ENCODE peak calls at places on chromosomes 16 and 17, in four cellular contexts. Q is tibial artery; D is H1; J is CD8-positive, alpha-beta memory T cell. W is an unnamed sample.
A peak's percentile ranks its signal among the peaks of the same experiment; 100 is the strongest.

GRCh38 chr17:35795007-35795870 is at the start of gene MMP28:
- DNase-seq in Q (no peak), D (no peak), J (peak; percentile 13), W (peak; percentile 69)

GRCh38 chr17:78230996-78231931 is at the start of gene TMEM235:
- DNase-seq in Q (no peak), D (no peak), J (no peak), W (no peak)

GRCh38 chr16:86680137-86680536 is 101.8 kb downstream of the FOXL1 start:
- DNase-seq in Q (no peak), D (no peak), J (no peak), W (no peak)

GRCh38 chr17:78124081-78124835 is 4.3 kb downstream of the TMC6 start:
- DNase-seq in Q (no peak), D (no peak), J (no peak), W (no peak)

GRCh38 chr17:1617620-1618174 is 10.9 kb downstream of the SLC43A2 start:
- DNase-seq in Q (no peak), D (no peak), J (no peak), W (no peak)

GRCh38 chr17:72477529-72477928 is 356.7 kb downstream of the SOX9 start:
- DNase-seq in Q (no peak), D (no peak), J (no peak), W (no peak)

GRCh38 chr17:19939993-19940721 is 37.5 kb downstream of the AKAP10 start:
- DNase-seq in Q (no peak), D (no peak), J (no peak), W (no peak)

GRCh38 chr16:79316004-79316458 is 284.5 kb downstream of the MAF start:
- DNase-seq in Q (no peak), D (no peak), J (no peak), W (no peak)

GRCh38 chr17:79843475-79843916 is 4.3 kb upstream of the CBX4 start:
- DNase-seq in Q (no peak), D (no peak), J (no peak), W (no peak)

GRCh38 chr16:11174141-11174540 is 81.9 kb downstream of the SOCS1 start:
- DNase-seq in Q (no peak), D (no peak), J (no peak), W (no peak)

GRCh38 chr17:45347451-45347850 is 30.6 kb upstream of the MAP3K14 start:
- DNase-seq in Q (no peak), D (no peak), J (no peak), W (no peak)

GRCh38 chr17:64920026-64920418 is 744 bp upstream of the LRRC37A3 start:
- DNase-seq in Q (no peak), D (no peak), J (no peak), W (no peak)

GRCh38 chr17:73983623-73984410 is 219.7 kb upstream of the RPL38 start:
- DNase-seq in Q (no peak), D (no peak), J (no peak), W (no peak)

GRCh38 chr16:85386467-85387170 is 226.5 kb upstream of the GSE1 start:
- DNase-seq in Q (peak; percentile 58), D (no peak), J (no peak), W (no peak)

GRCh38 chr17:66540131-66540781 is 237.8 kb downstream of the PRKCA start:
- DNase-seq in Q (no peak), D (no peak), J (no peak), W (peak; percentile 69)
- H3K4me3 ChIP-seq in Q (no peak overlapping the region), D (peak overlapping the region; percentile 7), J (no peak overlapping the region), W (no peak overlapping the region)

GRCh38 chr16:77724174-77724573 is 1.9 kb downstream of the NUDT7 start:
- DNase-seq in Q (no peak), D (no peak), J (no peak), W (no peak)

GRCh38 chr16:77722315-77723107 is at the start of gene NUDT7:
- DNase-seq in Q (peak; percentile 99), D (peak; percentile 96), J (peak; percentile 90), W (peak; percentile 99)

GRCh38 chr16:77723108-77723514 is 797 bp downstream of the NUDT7 start:
- DNase-seq in Q (peak; percentile 73), D (no peak), J (peak; percentile 2), W (peak; percentile 42)

GRCh38 chr16:77721752-77722314 is 481 bp upstream of the NUDT7 start:
- DNase-seq in Q (no peak), D (no peak), J (no peak), W (no peak)
- H3K4me3 ChIP-seq in Q (peak overlapping the region; percentile 75), D (no peak overlapping the region), J (peak overlapping the region; percentile 92), W (no peak overlapping the region)

DNA sequence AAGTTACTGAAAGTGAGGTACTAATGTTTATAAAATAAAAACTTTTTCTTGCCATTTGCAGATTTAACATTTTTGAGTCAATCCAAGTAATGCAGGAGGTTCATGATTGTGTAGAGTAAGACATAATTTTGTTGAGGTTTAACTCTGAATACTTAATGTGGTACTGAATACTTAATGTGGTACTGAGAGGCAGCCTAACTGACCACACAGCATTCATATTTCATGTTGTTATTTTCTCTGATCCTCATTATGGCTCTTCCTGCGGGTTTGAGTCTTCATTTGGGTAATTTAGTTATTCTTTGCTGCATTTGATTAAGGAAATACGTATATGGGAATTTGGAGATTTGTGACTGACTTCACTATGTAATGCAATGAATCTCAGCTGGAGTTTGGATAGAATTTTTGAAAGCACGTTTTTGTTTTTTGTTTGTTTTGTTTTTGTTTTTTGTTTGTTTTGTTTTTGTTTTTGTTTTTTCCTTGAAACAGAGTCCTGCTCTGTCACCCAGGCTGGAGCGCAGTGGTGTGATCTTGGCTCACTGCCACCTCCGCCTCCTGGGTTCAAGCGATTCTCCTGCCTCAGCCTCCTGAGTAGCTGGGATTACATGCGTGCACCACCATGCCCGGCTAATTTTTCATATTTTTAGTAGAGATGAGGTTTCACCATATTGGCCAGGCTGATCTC is 3.8 kb downstream of the SF3B3 start:
- DNase-seq in Q (no peak), D (no peak), J (no peak), W (no peak)
- H3K4me3 ChIP-seq in Q (no peak overlapping the region), D (no peak overlapping the region), J (no peak overlapping the region), W (no peak overlapping the region)

DNA sequence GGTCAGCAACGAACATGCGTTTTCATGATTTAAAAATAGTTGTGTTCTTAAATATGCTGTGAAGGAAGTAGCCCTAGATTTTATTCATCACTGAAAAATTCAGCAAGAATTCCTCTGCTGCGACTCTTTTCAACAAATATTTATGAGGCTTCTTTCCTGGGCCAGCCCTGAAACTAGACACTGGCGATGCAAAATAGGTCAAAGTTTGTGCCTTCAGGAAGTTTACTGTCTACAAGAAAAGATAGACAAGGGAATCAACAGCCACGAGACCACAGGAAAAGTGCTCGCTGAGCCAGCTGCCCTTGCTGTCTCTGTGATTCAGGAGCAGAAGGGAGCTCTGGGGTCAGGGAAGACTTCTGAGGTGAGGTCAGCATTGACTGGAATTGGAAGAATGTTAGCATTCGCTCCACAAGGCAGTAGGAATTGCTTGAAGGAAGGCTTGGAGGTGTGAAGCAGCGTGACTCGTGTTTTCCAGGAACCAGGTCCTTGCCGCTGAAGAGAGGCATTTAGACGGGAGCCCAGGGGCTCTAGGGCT is 1.9 kb upstream of the RPL26 start:
- DNase-seq in Q (peak; percentile 38), D (peak; percentile 58), J (no peak), W (no peak)
- H3K4me3 ChIP-seq in Q (no peak overlapping the region), D (no peak overlapping the region), J (no peak overlapping the region), W (no peak overlapping the region)

GRCh38 chr16:62794724-62795123 is 758.5 kb upstream of the CDH8 start:
- DNase-seq in Q (no peak), D (no peak), J (no peak), W (no peak)
- H3K4me3 ChIP-seq in Q (no peak overlapping the region), D (no peak overlapping the region), J (no peak overlapping the region), W (no peak overlapping the region)

GRCh38 chr17:43774304-43775250 is 4.2 kb downstream of the DUSP3 start:
- DNase-seq in Q (no peak), D (no peak), J (no peak), W (no peak)

GRCh38 chr17:43771463-43771862 is 7.3 kb downstream of the DUSP3 start:
- DNase-seq in Q (no peak), D (no peak), J (no peak), W (no peak)

GRCh38 chr17:43769859-43770258 is 8.9 kb downstream of the DUSP3 start:
- DNase-seq in Q (no peak), D (no peak), J (no peak), W (peak; percentile 35)

GRCh38 chr17:43769426-43769825 is 9.4 kb downstream of the DUSP3 start:
- DNase-seq in Q (no peak), D (no peak), J (no peak), W (no peak)

DNA sequence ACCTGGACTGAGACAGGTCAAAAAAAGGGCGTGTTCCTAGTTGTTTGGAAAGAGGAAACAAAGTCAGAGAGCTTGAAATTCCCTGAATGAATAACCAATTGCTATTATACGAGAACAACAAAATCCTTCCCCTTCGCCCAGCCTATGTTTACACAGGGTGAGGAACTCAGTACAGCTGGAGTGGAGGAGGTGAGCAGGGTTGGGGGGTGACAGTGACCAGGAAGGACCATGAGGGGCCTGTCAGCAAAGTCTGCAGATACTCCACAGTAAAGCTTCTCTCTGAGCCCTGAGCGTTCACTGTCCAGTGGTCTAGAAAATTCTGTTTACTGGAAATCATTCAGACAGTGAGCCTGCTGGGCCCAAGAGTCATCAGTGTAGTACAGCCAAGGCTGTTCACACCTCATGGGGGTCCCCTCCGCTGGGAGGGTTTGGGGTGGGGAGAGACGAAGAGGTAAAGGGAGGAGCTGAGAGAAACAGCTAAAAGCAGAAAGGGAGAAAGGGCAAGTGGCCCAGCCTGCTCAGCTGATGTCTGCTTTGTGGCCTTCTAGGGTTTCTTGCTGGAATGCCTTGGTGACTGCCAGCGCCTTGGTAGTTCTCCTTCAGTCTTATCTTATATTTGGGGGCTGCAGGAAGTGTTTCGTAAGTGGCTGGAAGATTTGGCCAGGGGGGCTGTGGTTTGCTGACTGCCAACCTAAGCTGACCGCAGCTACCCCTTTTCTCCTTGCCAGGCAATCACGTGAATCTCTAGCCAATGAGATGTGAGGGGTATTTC is 5.7 kb downstream of the DUSP3 start:
- DNase-seq in Q (peak; percentile 82), D (no peak), J (peak; percentile 11), W (peak; percentile 39)
- H3K4me3 ChIP-seq in Q (no peak overlapping the region), D (no peak overlapping the region), J (no peak overlapping the region), W (no peak overlapping the region)

GRCh38 chr17:66275651-66276050 is 26.8 kb upstream of the PRKCA start:
- DNase-seq in Q (no peak), D (no peak), J (no peak), W (no peak)
- H3K4me3 ChIP-seq in Q (no peak overlapping the region), D (no peak overlapping the region), J (no peak overlapping the region), W (no peak overlapping the region)

GRCh38 chr17:67569873-67570272 is 147.9 kb upstream of the NOL11 start:
- DNase-seq in Q (no peak), D (no peak), J (no peak), W (no peak)
- H3K4me3 ChIP-seq in Q (no peak overlapping the region), D (no peak overlapping the region), J (no peak overlapping the region), W (no peak overlapping the region)

W was measured in heart left ventricle.